ENCODE peak calls at places on chromosome 17, in five cellular contexts. L is IMR-90, X is stomach, M is esophagus squamous epithelium, R is heart left ventricle. D is an unnamed sample.

GRCh38 chr17:50952889-50953288 is 86.7 kb upstream of the TOB1 start:
- DNase-seq in L (no peak), X (no peak), M (no peak), R (no peak), D (peak; percentile 82)

GRCh38 chr17:18277076-18277475 is 16.6 kb downstream of the MIEF2 start:
- DNase-seq in L (no peak), X (no peak), M (no peak), R (no peak), D (no peak)

GRCh38 chr17:50557265-50558029 is 3.1 kb upstream of the CACNA1G start:
- DNase-seq in L (no peak), X (no peak), M (no peak), R (no peak), D (no peak)

GRCh38 chr17:66661411-66661843 is 173.5 kb upstream of the CACNG5 start:
- DNase-seq in L (peak; percentile 56), X (peak; percentile 45), M (no peak), R (peak; percentile 37), D (no peak)

GRCh38 chr17:72624652-72625051 is 467.8 kb downstream of the SLC39A11 start:
- DNase-seq in L (no peak), X (no peak), M (no peak), R (no peak), D (no peak)

GRCh38 chr17:82937411-82938371 is 97.9 kb upstream of the ZNF750 start:
- DNase-seq in L (no peak), X (peak; percentile 4), M (no peak), R (no peak), D (no peak)

GRCh38 chr17:13792314-13792713 is 190.6 kb upstream of the HS3ST3A1 start:
- DNase-seq in L (peak; percentile 34), X (no peak), M (no peak), R (no peak), D (no peak)

GRCh38 chr17:16945513-16946201 is 26.3 kb downstream of the TNFRSF13B start:
- DNase-seq in L (no peak), X (peak; percentile 20), M (no peak), R (no peak), D (peak; percentile 52)

GRCh38 chr17:44466339-44466738 is 36.9 kb downstream of the GPATCH8 start:
- DNase-seq in L (no peak), X (no peak), M (no peak), R (no peak), D (no peak)

GRCh38 chr17:29113334-29113733 is 66.9 kb downstream of the MYO18A start:
- DNase-seq in L (no peak), X (no peak), M (no peak), R (no peak), D (no peak)

GRCh38 chr17:33868899-33869298 is 386.2 kb upstream of the CCL2 start:
- DNase-seq in L (no peak), X (no peak), M (no peak), R (no peak), D (no peak)

GRCh38 chr17:43755389-43755875 is 3.2 kb downstream of the SOST start:
- DNase-seq in L (peak; percentile 45), X (no peak), M (no peak), R (no peak), D (no peak)

GRCh38 chr17:58968662-58969061 is 138.0 kb downstream of the TRIM37 start:
- DNase-seq in L (peak; percentile 12), X (no peak), M (no peak), R (no peak), D (no peak)

GRCh38 chr17:57604771-57605733 is 140.0 kb downstream of the CCDC182 start:
- DNase-seq in L (peak; percentile 55), X (peak; percentile 70), M (no peak), R (peak; percentile 62), D (no peak)

GRCh38 chr17:66494023-66494803 is 191.8 kb downstream of the PRKCA start:
- DNase-seq in L (peak; percentile 94), X (no peak), M (no peak), R (no peak), D (no peak)

GRCh38 chr17:58303981-58304734 is 23.4 kb upstream of the MPO start:
- DNase-seq in L (peak; percentile 23), X (peak; percentile 52), M (no peak), R (no peak), D (no peak)

GRCh38 chr17:39813631-39814030 is 50.5 kb downstream of the IKZF3 start:
- DNase-seq in L (no peak), X (no peak), M (no peak), R (no peak), D (no peak)

GRCh38 chr17:8121531-8122390 is 2.1 kb downstream of the HES7 start:
- DNase-seq in L (peak; percentile 55), X (no peak), M (no peak), R (peak; percentile 59), D (no peak)

GRCh38 chr17:8119575-8120519 is 1.5 kb upstream of the ALOXE3 start:
- DNase-seq in L (peak; percentile 92), X (peak; percentile 79), M (no peak), R (peak; percentile 73), D (peak; percentile 95)

GRCh38 chr17:8122391-8122922 is 1.4 kb downstream of the HES7 start:
- DNase-seq in L (peak; percentile 50), X (no peak), M (no peak), R (no peak), D (peak; percentile 89)

GRCh38 chr17:8118769-8119574 is 658 bp upstream of the ALOXE3 start:
- DNase-seq in L (peak; percentile 80), X (peak; percentile 93), M (no peak), R (peak; percentile 91), D (peak; percentile 88)

DNA sequence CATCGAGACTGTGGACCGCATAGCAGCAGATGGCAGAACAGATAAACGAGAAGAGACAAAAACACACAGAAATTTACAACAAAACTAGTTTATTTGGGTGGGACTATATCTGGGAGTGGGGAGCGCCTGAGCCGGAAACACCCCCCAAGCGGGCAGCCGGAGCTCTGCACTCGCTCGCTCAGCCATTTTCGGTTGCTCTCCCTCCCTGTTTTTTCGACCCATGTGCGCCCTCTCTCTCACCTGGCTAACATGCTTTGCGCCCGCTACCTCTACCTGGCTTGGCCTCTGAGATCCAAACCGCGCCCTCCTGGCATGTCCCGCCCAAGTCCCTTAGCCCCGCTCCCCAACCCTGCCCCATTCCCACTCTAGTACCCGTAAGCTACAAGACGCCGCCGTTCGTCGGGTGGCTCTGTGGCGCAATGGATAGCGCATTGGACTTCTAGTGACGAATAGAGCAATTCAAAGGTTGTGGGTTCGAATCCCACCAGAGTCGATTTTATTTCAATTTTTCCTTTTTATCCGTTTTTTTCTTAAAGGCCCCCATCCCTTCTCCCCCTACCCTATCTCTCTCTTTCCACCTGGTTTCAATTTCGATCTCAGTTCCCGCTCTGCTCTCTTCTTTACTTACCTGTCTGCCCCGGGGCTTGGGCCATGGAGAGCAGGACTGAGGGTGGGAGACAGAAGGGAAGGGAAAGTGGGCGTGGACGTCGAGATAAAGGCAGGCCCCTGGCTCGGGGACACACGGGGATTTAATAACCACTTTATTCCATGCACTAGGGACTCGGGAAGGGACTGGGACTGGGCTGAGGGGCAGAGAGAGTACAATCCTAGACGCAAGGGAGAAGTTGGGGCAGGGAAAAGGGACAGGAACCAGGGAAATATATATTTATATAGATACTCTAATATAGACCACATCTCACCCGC is 2.5 kb upstream of the ALOXE3 start:
- DNase-seq in L (peak; percentile 69), X (peak; percentile 66), M (no peak), R (peak; percentile 63), D (peak; percentile 93)
- TF ChIP-seq POLR2A in L (peak; percentile 62), X (no peak), M (no peak), R (no peak), D (no peak)

GRCh38 chr17:19361975-19362292 is 589 bp downstream of the B9D1 start:
- DNase-seq in L (no peak), X (no peak), M (no peak), R (no peak), D (peak; percentile 92)

GRCh38 chr17:19359856-19360255 is 2.7 kb downstream of the B9D1 start:
- DNase-seq in L (no peak), X (no peak), M (no peak), R (no peak), D (no peak)

GRCh38 chr17:19362293-19363113 is at the start of gene B9D1:
- DNase-seq in L (peak; percentile 89), X (peak; percentile 96), M (peak; percentile 59), R (peak; percentile 91), D (peak; percentile 99)

GRCh38 chr17:19360772-19361171 is 1.8 kb downstream of the B9D1 start:
- DNase-seq in L (no peak), X (no peak), M (no peak), R (no peak), D (no peak)

DNA sequence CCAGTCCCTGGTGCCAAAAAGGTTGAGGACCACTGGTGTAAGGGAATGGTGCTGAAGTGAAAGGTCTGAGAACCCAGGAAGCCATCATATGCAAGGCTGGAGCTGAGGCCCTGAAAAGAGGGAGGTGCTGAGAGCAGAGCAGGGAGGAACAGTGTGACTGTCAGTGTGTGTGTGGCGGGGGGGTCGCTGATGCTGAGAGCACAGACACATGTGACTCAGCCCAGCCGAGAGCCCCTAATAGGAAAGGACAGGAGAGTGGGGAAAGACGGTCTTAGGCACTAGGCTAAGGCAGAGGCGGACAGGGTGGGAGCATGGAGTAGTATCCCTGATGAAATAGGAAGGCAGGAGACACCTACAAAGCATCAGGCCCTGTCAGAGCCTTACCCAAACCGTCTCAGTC is 1.2 kb downstream of the B9D1 start:
- DNase-seq in L (no peak), X (no peak), M (no peak), R (no peak), D (no peak)
- H3K4me3 ChIP-seq in L (no peak overlapping the region), X (no peak overlapping the region), M (no peak overlapping the region), R (no peak overlapping the region), D (no peak overlapping the region)

GRCh38 chr17:76262732-76263344 is 2.3 kb upstream of the UBALD2 start:
- DNase-seq in L (no peak), X (peak; percentile 80), M (no peak), R (no peak), D (no peak)
- TF ChIP-seq POLR2A in L (no peak), X (peak; percentile 29), M (no peak), R (no peak), D (no peak)

DNA sequence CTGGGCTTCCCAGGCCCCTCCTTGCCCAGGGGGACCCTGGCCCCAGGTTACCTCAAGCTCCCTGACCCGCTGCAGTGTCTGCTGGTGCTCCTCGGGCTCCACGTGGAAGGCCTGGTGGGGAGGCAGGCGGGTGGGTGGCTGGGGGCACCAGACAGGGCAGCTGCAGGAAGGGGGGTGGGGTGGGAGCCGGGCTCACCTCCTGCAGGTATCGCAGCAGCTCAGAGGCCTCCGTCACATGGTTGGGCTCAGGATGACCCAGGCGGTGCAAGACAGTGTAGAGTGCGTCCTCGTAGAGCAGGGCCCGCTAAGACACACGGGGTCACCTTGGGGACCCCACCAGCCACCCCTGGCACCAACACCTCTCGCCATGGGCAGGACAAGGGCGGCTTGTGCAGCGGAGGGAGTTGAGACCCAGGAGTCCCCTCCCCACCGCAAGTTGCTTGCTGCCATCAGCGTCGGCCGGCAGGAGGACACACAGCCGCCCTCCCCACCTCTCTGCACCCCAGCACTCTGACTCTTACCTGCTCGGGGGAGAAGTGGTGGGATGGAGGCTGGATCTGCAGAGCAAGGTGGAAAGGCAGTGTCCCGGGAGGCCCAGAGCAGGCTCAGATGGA is 1.1 kb downstream of the UNC13D start:
- DNase-seq in L (no peak), X (no peak), M (no peak), R (no peak), D (no peak)
- H3K4me3 ChIP-seq in L (no peak overlapping the region), X (peak overlapping the region; percentile 39), M (peak overlapping the region; percentile 40), R (no peak overlapping the region), D (no peak overlapping the region)